ENCODE peak calls at places on chromosome 3, in six cellular contexts. One of them, this sample, is unnamed.

GRCh38 chr3:149886957-149887356 is 73.9 kb downstream of the RNF13 start:
- DNase-seq in GM12878: no peak
- DNase-seq in sigmoid colon: no peak
- DNase-seq in H1: no peak
- DNase-seq in HL-60: no peak
- DNase-seq in prostate gland: no peak
- DNase-seq in this sample: no peak

GRCh38 chr3:73563896-73564582 is 60.7 kb downstream of the PDZRN3 start:
- DNase-seq in sigmoid colon: no peak
- DNase-seq in HL-60: no peak
- DNase-seq in GM12878: no peak
- DNase-seq in H1: no peak
- DNase-seq in prostate gland: no peak
- DNase-seq in this sample: no peak

GRCh38 chr3:69391554-69391953 is 5.7 kb upstream of the FRMD4B start:
- DNase-seq in H1: no peak
- DNase-seq in GM12878: no peak
- DNase-seq in prostate gland: no peak
- DNase-seq in sigmoid colon: no peak
- DNase-seq in HL-60: no peak
- DNase-seq in this sample: no peak

GRCh38 chr3:102909904-102910303 is 475.1 kb downstream of the ZPLD1 start:
- DNase-seq in H1: no peak
- DNase-seq in sigmoid colon: no peak
- DNase-seq in GM12878: no peak
- DNase-seq in HL-60: no peak
- DNase-seq in prostate gland: no peak
- DNase-seq in this sample: no peak

GRCh38 chr3:72678892-72679291 is 169.4 kb downstream of the SHQ1 start:
- DNase-seq in HL-60: no peak
- DNase-seq in prostate gland: no peak
- DNase-seq in GM12878: peak; percentile 15
- DNase-seq in H1: no peak
- DNase-seq in sigmoid colon: no peak
- DNase-seq in this sample: no peak

GRCh38 chr3:66395635-66396034 is 105.2 kb downstream of the LRIG1 start:
- DNase-seq in GM12878: no peak
- DNase-seq in H1: no peak
- DNase-seq in prostate gland: no peak
- DNase-seq in sigmoid colon: peak; percentile 57
- DNase-seq in HL-60: no peak
- DNase-seq in this sample: no peak

GRCh38 chr3:31420311-31420710 is 112.4 kb upstream of the STT3B start:
- DNase-seq in H1: no peak
- DNase-seq in prostate gland: no peak
- DNase-seq in GM12878: no peak
- DNase-seq in sigmoid colon: no peak
- DNase-seq in HL-60: no peak
- DNase-seq in this sample: no peak

GRCh38 chr3:10867384-10867783 is 51.4 kb downstream of the SLC6A11 start:
- DNase-seq in HL-60: no peak
- DNase-seq in H1: peak; percentile 65
- DNase-seq in sigmoid colon: no peak
- DNase-seq in prostate gland: no peak
- DNase-seq in GM12878: no peak
- DNase-seq in this sample: no peak

GRCh38 chr3:69499899-69500316 is 114.0 kb upstream of the FRMD4B start:
- DNase-seq in sigmoid colon: peak; percentile 66
- DNase-seq in prostate gland: no peak
- DNase-seq in HL-60: no peak
- DNase-seq in GM12878: no peak
- DNase-seq in H1: no peak
- DNase-seq in this sample: peak; percentile 11

GRCh38 chr3:177356113-177356512 is 158.8 kb upstream of the TBL1XR1 start:
- DNase-seq in H1: no peak
- DNase-seq in HL-60: no peak
- DNase-seq in sigmoid colon: no peak
- DNase-seq in prostate gland: no peak
- DNase-seq in GM12878: no peak
- DNase-seq in this sample: no peak

GRCh38 chr3:100068758-100069345 is 45.4 kb downstream of the FILIP1L start:
- DNase-seq in H1: peak; percentile 88
- DNase-seq in sigmoid colon: peak; percentile 85
- DNase-seq in prostate gland: peak; percentile 48
- DNase-seq in HL-60: peak; percentile 87
- DNase-seq in GM12878: peak; percentile 33
- DNase-seq in this sample: no peak

GRCh38 chr3:54443572-54444161 is 321.3 kb downstream of the CACNA2D3 start:
- DNase-seq in GM12878: no peak
- DNase-seq in prostate gland: peak; percentile 72
- DNase-seq in HL-60: no peak
- DNase-seq in sigmoid colon: no peak
- DNase-seq in H1: no peak
- DNase-seq in this sample: no peak

GRCh38 chr3:98986073-98986472 is 84.6 kb upstream of the DCBLD2 start:
- DNase-seq in HL-60: no peak
- DNase-seq in H1: no peak
- DNase-seq in prostate gland: no peak
- DNase-seq in sigmoid colon: no peak
- DNase-seq in GM12878: no peak
- DNase-seq in this sample: no peak

GRCh38 chr3:4642611-4643010 is 149.5 kb downstream of the ITPR1 start:
- DNase-seq in prostate gland: no peak
- DNase-seq in GM12878: no peak
- DNase-seq in HL-60: no peak
- DNase-seq in sigmoid colon: no peak
- DNase-seq in H1: no peak
- DNase-seq in this sample: no peak

GRCh38 chr3:1092771-1093170 is at the start of gene CNTN6:
- DNase-seq in sigmoid colon: no peak
- DNase-seq in H1: no peak
- DNase-seq in HL-60: no peak
- DNase-seq in GM12878: no peak
- DNase-seq in prostate gland: no peak
- DNase-seq in this sample: no peak

GRCh38 chr3:160540546-160540945 is 24.8 kb downstream of the KPNA4 start:
- DNase-seq in sigmoid colon: no peak
- DNase-seq in HL-60: no peak
- DNase-seq in H1: no peak
- DNase-seq in prostate gland: no peak
- DNase-seq in GM12878: no peak
- DNase-seq in this sample: no peak

GRCh38 chr3:191087391-191087790 is 111.7 kb upstream of the OSTN start:
- DNase-seq in HL-60: no peak
- DNase-seq in sigmoid colon: no peak
- DNase-seq in prostate gland: no peak
- DNase-seq in H1: no peak
- DNase-seq in GM12878: no peak
- DNase-seq in this sample: no peak

GRCh38 chr3:9809615-9810356 is at the start of gene TTLL3:
- DNase-seq in prostate gland: peak; percentile 54
- DNase-seq in GM12878: no peak
- DNase-seq in HL-60: peak; percentile 66
- DNase-seq in sigmoid colon: peak; percentile 92
- DNase-seq in H1: peak; percentile 88
- DNase-seq in this sample: peak; percentile 79

GRCh38 chr3:133938770-133939495 is 43.3 kb upstream of the RAB6B start:
- DNase-seq in sigmoid colon: peak; percentile 32
- DNase-seq in H1: peak; percentile 36
- DNase-seq in HL-60: no peak
- DNase-seq in GM12878: no peak
- DNase-seq in prostate gland: no peak
- DNase-seq in this sample: no peak
- H3K27me3 ChIP-seq in sigmoid colon: no peaks in the 10 kb centered on the region
- H3K27me3 ChIP-seq in H1: no peaks in the 10 kb centered on the region
- H3K27me3 ChIP-seq in HL-60: no peaks in the 10 kb centered on the region
- H3K27me3 ChIP-seq in GM12878: no peaks in the 10 kb centered on the region
- H3K27me3 ChIP-seq in prostate gland: no peaks in the 10 kb centered on the region
- H3K27me3 ChIP-seq in this sample: no peaks in the 10 kb centered on the region

GRCh38 chr3:112358311-112358780 is 25.4 kb downstream of the CD200 start:
- DNase-seq in GM12878: no peak
- DNase-seq in HL-60: no peak
- DNase-seq in sigmoid colon: no peak
- DNase-seq in H1: no peak
- DNase-seq in prostate gland: no peak
- DNase-seq in this sample: no peak
- TF ChIP-seq POLR2AphosphoS5 in GM12878: no peak
- TF ChIP-seq POLR2AphosphoS5 in HL-60: no peak
- TF ChIP-seq POLR2AphosphoS5 in sigmoid colon: no peak
- TF ChIP-seq POLR2AphosphoS5 in H1: no peak
- TF ChIP-seq POLR2AphosphoS5 in prostate gland: no peak
- TF ChIP-seq POLR2AphosphoS5 in this sample: no peak

DNA sequence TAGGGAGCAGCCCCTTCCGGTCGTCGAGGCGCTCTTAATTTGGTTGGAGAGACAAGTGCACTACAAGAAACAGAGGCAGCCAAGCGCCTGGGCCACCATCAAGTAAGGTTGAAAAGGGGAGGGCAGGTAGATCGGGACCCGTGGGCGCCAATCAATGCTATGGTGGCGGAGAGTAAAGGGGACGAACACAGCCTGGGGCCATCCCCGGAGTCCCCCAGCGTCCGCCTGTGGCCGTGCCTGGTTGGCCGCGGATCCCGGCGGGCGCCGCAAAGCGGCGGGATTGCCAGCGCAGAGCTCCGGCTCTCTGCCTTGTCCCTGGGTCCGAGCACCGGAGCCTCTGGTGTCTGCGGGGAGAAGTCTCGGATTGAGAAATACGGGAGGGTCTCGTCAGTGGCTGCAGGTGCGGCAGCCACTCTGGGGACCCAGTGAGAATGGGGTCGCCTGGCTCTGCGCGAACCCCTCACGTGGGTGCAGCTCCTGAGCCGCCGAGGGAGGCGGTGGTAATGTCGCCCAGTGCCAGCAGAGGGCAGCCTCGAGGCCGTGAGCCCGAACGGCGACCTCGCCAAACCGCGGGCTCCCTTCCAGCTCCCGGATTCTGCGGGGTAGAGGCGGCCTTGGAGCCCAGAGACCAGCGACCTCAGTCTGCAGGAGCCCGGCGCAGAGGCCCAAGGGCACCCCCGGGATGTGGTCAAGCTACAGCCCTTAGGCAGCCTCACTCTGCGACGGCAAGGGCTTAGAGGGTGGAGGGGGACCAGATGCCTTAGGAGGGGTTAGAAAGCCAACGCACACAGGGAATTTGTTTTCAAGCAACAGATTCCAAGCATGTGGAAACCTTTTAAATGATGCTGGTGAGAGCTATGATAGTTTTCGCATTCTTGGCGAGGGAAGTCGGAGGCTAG is 10.8 kb downstream of the FOXL2 start:
- DNase-seq in HL-60: peak; percentile 54
- DNase-seq in sigmoid colon: peak; percentile 84
- DNase-seq in GM12878: no peak
- DNase-seq in H1: peak; percentile 99
- DNase-seq in prostate gland: peak; percentile 40
- DNase-seq in this sample: peak; percentile 95
- H3K27me3 ChIP-seq in HL-60: peaks cover 64% of the 10 kb centered on the region
- H3K27me3 ChIP-seq in sigmoid colon: peaks cover 66% of the 10 kb centered on the region
- H3K27me3 ChIP-seq in GM12878: peaks cover 47% of the 10 kb centered on the region
- H3K27me3 ChIP-seq in H1: peaks cover 68% of the 10 kb centered on the region
- H3K27me3 ChIP-seq in prostate gland: peaks cover 45% of the 10 kb centered on the region
- H3K27me3 ChIP-seq in this sample: peaks cover 54% of the 10 kb centered on the region

GRCh38 chr3:37762286-37762685 is 99.4 kb upstream of the CTDSPL start:
- DNase-seq in HL-60: no peak
- DNase-seq in H1: no peak
- DNase-seq in GM12878: no peak
- DNase-seq in sigmoid colon: no peak
- DNase-seq in prostate gland: no peak
- DNase-seq in this sample: no peak
- TF ChIP-seq POLR2AphosphoS5 in HL-60: no peak
- TF ChIP-seq POLR2AphosphoS5 in H1: no peak
- TF ChIP-seq POLR2AphosphoS5 in GM12878: no peak
- TF ChIP-seq POLR2AphosphoS5 in sigmoid colon: no peak
- TF ChIP-seq POLR2AphosphoS5 in prostate gland: no peak
- TF ChIP-seq POLR2AphosphoS5 in this sample: no peak

GRCh38 chr3:128429275-128429674 is 37.4 kb downstream of the DNAJB8 start:
- DNase-seq in H1: no peak
- DNase-seq in GM12878: no peak
- DNase-seq in sigmoid colon: no peak
- DNase-seq in prostate gland: no peak
- DNase-seq in HL-60: no peak
- DNase-seq in this sample: no peak

GRCh38 chr3:128429751-128430150 is 36.9 kb downstream of the DNAJB8 start:
- DNase-seq in HL-60: no peak
- DNase-seq in GM12878: no peak
- DNase-seq in H1: no peak
- DNase-seq in sigmoid colon: no peak
- DNase-seq in prostate gland: no peak
- DNase-seq in this sample: peak; percentile 58

GRCh38 chr3:128431803-128432300 is 34.8 kb downstream of the DNAJB8 start:
- DNase-seq in sigmoid colon: no peak
- DNase-seq in HL-60: no peak
- DNase-seq in GM12878: no peak
- DNase-seq in H1: peak; percentile 38
- DNase-seq in prostate gland: no peak
- DNase-seq in this sample: no peak

GRCh38 chr3:128430276-128430675 is 36.4 kb downstream of the DNAJB8 start:
- DNase-seq in HL-60: no peak
- DNase-seq in GM12878: no peak
- DNase-seq in sigmoid colon: no peak
- DNase-seq in prostate gland: no peak
- DNase-seq in H1: no peak
- DNase-seq in this sample: no peak

GRCh38 chr3:128430731-128431130 is 36.0 kb downstream of the DNAJB8 start:
- DNase-seq in sigmoid colon: no peak
- DNase-seq in H1: no peak
- DNase-seq in GM12878: no peak
- DNase-seq in HL-60: no peak
- DNase-seq in prostate gland: no peak
- DNase-seq in this sample: no peak
- H3K27me3 ChIP-seq in sigmoid colon: peaks cover 84% of the 10 kb centered on the region
- H3K27me3 ChIP-seq in H1: peaks cover 68% of the 10 kb centered on the region
- H3K27me3 ChIP-seq in GM12878: peaks cover 12% of the 10 kb centered on the region
- H3K27me3 ChIP-seq in HL-60: peaks cover 10% of the 10 kb centered on the region
- H3K27me3 ChIP-seq in prostate gland: no peaks in the 10 kb centered on the region
- H3K27me3 ChIP-seq in this sample: peaks cover 10% of the 10 kb centered on the region